ENCODE peak calls at places on chromosomes 1 and 21, in five cellular contexts. One of them, this sample, is unnamed.

GRCh38 chr1:26019641-26020315 is 1.8 kb upstream of the EXTL1 start:
- DNase-seq in mucosa of descending colon: no peak
- DNase-seq in AG10803: peak
- DNase-seq in progenitor cell of endocrine pancreas: no peak
- DNase-seq in lower lobe of right lung: no peak
- DNase-seq in this sample: no peak

GRCh38 chr1:212482352-212483153 is 49.8 kb downstream of the NENF start:
- DNase-seq in lower lobe of right lung: no peak
- DNase-seq in AG10803: no peak
- DNase-seq in mucosa of descending colon: no peak
- DNase-seq in progenitor cell of endocrine pancreas: no peak
- DNase-seq in this sample: no peak

GRCh38 chr1:81801834-81802531 is 1.2 kb downstream of the ADGRL2 start:
- DNase-seq in mucosa of descending colon: peak
- DNase-seq in progenitor cell of endocrine pancreas: peak
- DNase-seq in AG10803: peak
- DNase-seq in lower lobe of right lung: peak
- DNase-seq in this sample: peak

GRCh38 chr1:234149217-234149616 is 224.0 kb upstream of the COA6 start:
- DNase-seq in progenitor cell of endocrine pancreas: no peak
- DNase-seq in mucosa of descending colon: no peak
- DNase-seq in lower lobe of right lung: no peak
- DNase-seq in AG10803: peak
- DNase-seq in this sample: no peak

GRCh38 chr1:63885899-63886298 is 112.1 kb downstream of the ROR1 start:
- DNase-seq in lower lobe of right lung: no peak
- DNase-seq in progenitor cell of endocrine pancreas: no peak
- DNase-seq in mucosa of descending colon: no peak
- DNase-seq in AG10803: no peak
- DNase-seq in this sample: no peak

GRCh38 chr1:11519629-11520031 is 40.7 kb downstream of the DISP3 start:
- DNase-seq in progenitor cell of endocrine pancreas: no peak
- DNase-seq in mucosa of descending colon: no peak
- DNase-seq in lower lobe of right lung: no peak
- DNase-seq in AG10803: no peak
- DNase-seq in this sample: no peak

GRCh38 chr1:210624722-210625121 is 296.0 kb downstream of the HHAT start:
- DNase-seq in progenitor cell of endocrine pancreas: no peak
- DNase-seq in AG10803: no peak
- DNase-seq in lower lobe of right lung: no peak
- DNase-seq in mucosa of descending colon: no peak
- DNase-seq in this sample: no peak

GRCh38 chr1:31524196-31524967 is 51.9 kb upstream of the TINAGL1 start:
- DNase-seq in AG10803: no peak
- DNase-seq in lower lobe of right lung: peak
- DNase-seq in progenitor cell of endocrine pancreas: no peak
- DNase-seq in mucosa of descending colon: no peak
- DNase-seq in this sample: no peak

GRCh38 chr1:151711044-151711800 is 5.4 kb downstream of the CELF3 start:
- DNase-seq in AG10803: no peak
- DNase-seq in progenitor cell of endocrine pancreas: no peak
- DNase-seq in mucosa of descending colon: no peak
- DNase-seq in lower lobe of right lung: no peak
- DNase-seq in this sample: no peak

GRCh38 chr1:21090460-21090859 is 86.2 kb downstream of the EIF4G3 start:
- DNase-seq in lower lobe of right lung: no peak
- DNase-seq in progenitor cell of endocrine pancreas: no peak
- DNase-seq in AG10803: no peak
- DNase-seq in mucosa of descending colon: no peak
- DNase-seq in this sample: no peak

GRCh38 chr1:199124351-199124750 is 485.5 kb downstream of the PTPRC start:
- DNase-seq in AG10803: no peak
- DNase-seq in progenitor cell of endocrine pancreas: no peak
- DNase-seq in mucosa of descending colon: no peak
- DNase-seq in lower lobe of right lung: no peak
- DNase-seq in this sample: no peak

GRCh38 chr21:44288251-44289110 is 2.8 kb downstream of the AIRE start:
- DNase-seq in progenitor cell of endocrine pancreas: no peak
- DNase-seq in mucosa of descending colon: no peak
- DNase-seq in lower lobe of right lung: no peak
- DNase-seq in AG10803: no peak
- DNase-seq in this sample: no peak

GRCh38 chr21:44078411-44078981 is 28.7 kb upstream of the PWP2 start:
- DNase-seq in AG10803: no peak
- DNase-seq in lower lobe of right lung: no peak
- DNase-seq in mucosa of descending colon: no peak
- DNase-seq in progenitor cell of endocrine pancreas: no peak
- DNase-seq in this sample: no peak

GRCh38 chr1:185260611-185261010 is 56.4 kb downstream of the IVNS1ABP start:
- DNase-seq in progenitor cell of endocrine pancreas: no peak
- DNase-seq in mucosa of descending colon: no peak
- DNase-seq in lower lobe of right lung: no peak
- DNase-seq in AG10803: no peak
- DNase-seq in this sample: no peak

GRCh38 chr1:224726783-224727182 is 110.7 kb downstream of the CNIH3 start:
- DNase-seq in AG10803: peak
- DNase-seq in mucosa of descending colon: peak
- DNase-seq in lower lobe of right lung: peak
- DNase-seq in progenitor cell of endocrine pancreas: no peak
- DNase-seq in this sample: no peak

GRCh38 chr1:30437059-30437576 is 286.3 kb downstream of the MATN1 start:
- DNase-seq in AG10803: no peak
- DNase-seq in lower lobe of right lung: no peak
- DNase-seq in mucosa of descending colon: no peak
- DNase-seq in progenitor cell of endocrine pancreas: no peak
- DNase-seq in this sample: peak

GRCh38 chr1:156096640-156097391 is 14.6 kb upstream of the MEX3A start:
- DNase-seq in lower lobe of right lung: peak
- DNase-seq in mucosa of descending colon: peak
- DNase-seq in progenitor cell of endocrine pancreas: peak
- DNase-seq in AG10803: peak
- DNase-seq in this sample: peak

GRCh38 chr1:31487894-31488293 is 74.9 kb downstream of the SERINC2 start:
- DNase-seq in AG10803: no peak
- DNase-seq in lower lobe of right lung: no peak
- DNase-seq in mucosa of descending colon: no peak
- DNase-seq in progenitor cell of endocrine pancreas: no peak
- DNase-seq in this sample: no peak

GRCh38 chr1:17220287-17220686 is 15.4 kb downstream of the PADI1 start:
- DNase-seq in mucosa of descending colon: no peak
- DNase-seq in progenitor cell of endocrine pancreas: no peak
- DNase-seq in AG10803: no peak
- DNase-seq in lower lobe of right lung: no peak
- DNase-seq in this sample: no peak

DNA sequence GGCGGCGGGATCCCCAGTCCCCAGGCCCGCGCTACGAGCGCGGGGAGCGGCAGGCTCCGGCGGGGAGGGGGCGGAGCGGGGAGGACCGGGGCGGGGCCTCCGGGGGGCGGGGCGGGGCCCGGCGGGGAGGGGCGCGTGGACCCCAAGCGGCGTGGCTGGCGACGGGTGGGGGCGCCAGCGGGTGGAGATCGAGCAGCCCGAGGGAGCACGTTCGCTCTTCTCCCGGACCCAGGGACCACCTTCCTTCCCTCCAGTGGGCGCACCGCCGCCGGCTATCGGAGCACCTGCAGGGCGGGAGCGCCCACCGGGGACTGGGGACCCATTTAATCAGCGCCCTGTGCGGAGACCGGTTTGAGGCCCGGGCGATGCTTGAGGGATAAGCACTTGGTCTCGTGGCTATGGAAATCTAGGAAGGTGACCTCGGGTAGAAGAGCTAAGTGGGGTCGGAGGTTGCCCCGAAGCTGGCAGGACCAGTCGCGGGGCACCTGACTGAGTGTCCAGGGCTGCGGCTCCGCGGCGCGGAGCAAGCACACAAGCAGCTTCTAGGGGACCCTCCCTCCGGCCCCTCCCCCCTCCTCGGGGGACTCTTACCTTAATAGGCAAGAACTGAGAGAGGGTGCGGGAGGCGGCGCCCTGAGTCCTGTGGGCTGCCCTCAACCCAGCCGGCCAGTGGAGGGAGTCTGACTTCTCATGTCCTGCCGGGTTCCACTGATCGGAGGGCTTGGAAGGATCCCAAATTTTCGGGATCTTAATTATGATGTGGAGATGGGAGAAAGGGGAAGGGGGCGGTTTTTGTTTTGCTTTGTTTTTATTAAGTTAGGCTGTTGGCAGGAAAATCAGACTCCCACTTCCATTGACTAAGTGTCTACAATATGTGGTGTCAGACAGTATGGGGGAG is at the start of gene TSPAN2:
- DNase-seq in AG10803: peak
- DNase-seq in mucosa of descending colon: peak
- DNase-seq in lower lobe of right lung: peak
- DNase-seq in progenitor cell of endocrine pancreas: peak
- DNase-seq in this sample: peak
- TF ChIP-seq CTCF in AG10803: peak
- TF ChIP-seq CTCF in mucosa of descending colon: no peak
- TF ChIP-seq CTCF in lower lobe of right lung: peak
- TF ChIP-seq CTCF in progenitor cell of endocrine pancreas: peak
- TF ChIP-seq CTCF in this sample: no peak

GRCh38 chr1:222654849-222655248 is 37.0 kb downstream of the MIA3 start:
- DNase-seq in mucosa of descending colon: peak
- DNase-seq in AG10803: peak
- DNase-seq in progenitor cell of endocrine pancreas: no peak
- DNase-seq in lower lobe of right lung: peak
- DNase-seq in this sample: no peak
- TF ChIP-seq CTCF in mucosa of descending colon: no peak
- TF ChIP-seq CTCF in AG10803: no peak
- TF ChIP-seq CTCF in progenitor cell of endocrine pancreas: no peak
- TF ChIP-seq CTCF in lower lobe of right lung: no peak
- TF ChIP-seq CTCF in this sample: no peak

GRCh38 chr1:150160964-150161626 is 11.4 kb downstream of the PLEKHO1 start:
- DNase-seq in mucosa of descending colon: no peak
- DNase-seq in lower lobe of right lung: no peak
- DNase-seq in progenitor cell of endocrine pancreas: no peak
- DNase-seq in AG10803: no peak
- DNase-seq in this sample: no peak

GRCh38 chr1:150162862-150163706 is 13.4 kb downstream of the PLEKHO1 start:
- DNase-seq in mucosa of descending colon: peak
- DNase-seq in progenitor cell of endocrine pancreas: peak
- DNase-seq in AG10803: peak
- DNase-seq in lower lobe of right lung: peak
- DNase-seq in this sample: peak

GRCh38 chr1:150164224-150164623 is 14.5 kb downstream of the PLEKHO1 start:
- DNase-seq in lower lobe of right lung: peak
- DNase-seq in AG10803: no peak
- DNase-seq in progenitor cell of endocrine pancreas: no peak
- DNase-seq in mucosa of descending colon: no peak
- DNase-seq in this sample: no peak

GRCh38 chr1:150162582-150162861 is 12.8 kb downstream of the PLEKHO1 start:
- DNase-seq in lower lobe of right lung: no peak
- DNase-seq in AG10803: no peak
- DNase-seq in mucosa of descending colon: no peak
- DNase-seq in progenitor cell of endocrine pancreas: no peak
- DNase-seq in this sample: no peak

DNA sequence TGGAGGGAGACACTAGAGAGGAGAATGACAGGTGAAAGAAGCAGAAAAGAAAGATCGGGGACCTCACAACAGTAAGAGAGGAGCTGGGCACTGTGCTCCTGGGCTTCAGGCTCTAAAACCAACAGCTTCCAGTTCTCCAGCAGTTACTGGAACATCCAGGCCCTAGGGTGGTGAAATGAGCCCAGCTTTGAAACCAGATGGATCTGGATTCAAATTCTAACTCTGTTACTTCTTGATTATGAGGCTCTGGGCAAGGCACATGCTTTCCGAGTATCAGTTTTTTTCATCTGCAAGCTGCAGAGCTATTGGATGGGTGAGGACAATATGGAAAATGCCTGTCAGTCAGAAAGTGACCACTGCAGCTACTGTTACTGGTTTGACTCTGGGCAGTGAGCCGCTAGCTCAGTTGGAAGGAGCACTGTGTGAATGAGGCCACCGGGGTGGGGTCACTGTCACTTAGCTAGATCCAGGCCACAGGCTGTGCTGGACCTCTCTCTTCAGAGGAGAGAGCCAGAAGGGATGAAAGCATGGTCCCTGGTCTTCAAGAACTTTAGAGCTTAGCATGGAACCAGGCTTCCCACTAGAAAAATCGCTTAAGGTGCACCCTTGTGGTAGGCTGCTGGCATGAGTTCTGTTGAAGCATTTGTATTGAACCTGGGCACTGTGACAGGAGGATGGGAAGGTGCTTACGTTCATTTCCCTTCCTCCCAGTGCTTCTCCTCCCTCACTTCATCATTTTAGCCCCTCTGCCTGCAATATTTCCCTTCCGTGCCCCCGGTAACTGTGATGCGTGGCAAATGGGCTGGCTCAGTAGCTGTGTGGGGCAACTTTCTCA is 12.2 kb downstream of the PLEKHO1 start:
- DNase-seq in mucosa of descending colon: no peak
- DNase-seq in lower lobe of right lung: no peak
- DNase-seq in AG10803: no peak
- DNase-seq in progenitor cell of endocrine pancreas: no peak
- DNase-seq in this sample: no peak
- TF ChIP-seq CTCF in mucosa of descending colon: no peak
- TF ChIP-seq CTCF in lower lobe of right lung: no peak
- TF ChIP-seq CTCF in AG10803: no peak
- TF ChIP-seq CTCF in progenitor cell of endocrine pancreas: no peak
- TF ChIP-seq CTCF in this sample: no peak

GRCh38 chr21:34242973-34243372 is 120.8 kb upstream of the KCNE2 start:
- DNase-seq in progenitor cell of endocrine pancreas: no peak
- DNase-seq in mucosa of descending colon: no peak
- DNase-seq in lower lobe of right lung: no peak
- DNase-seq in AG10803: no peak
- DNase-seq in this sample: no peak

DNA sequence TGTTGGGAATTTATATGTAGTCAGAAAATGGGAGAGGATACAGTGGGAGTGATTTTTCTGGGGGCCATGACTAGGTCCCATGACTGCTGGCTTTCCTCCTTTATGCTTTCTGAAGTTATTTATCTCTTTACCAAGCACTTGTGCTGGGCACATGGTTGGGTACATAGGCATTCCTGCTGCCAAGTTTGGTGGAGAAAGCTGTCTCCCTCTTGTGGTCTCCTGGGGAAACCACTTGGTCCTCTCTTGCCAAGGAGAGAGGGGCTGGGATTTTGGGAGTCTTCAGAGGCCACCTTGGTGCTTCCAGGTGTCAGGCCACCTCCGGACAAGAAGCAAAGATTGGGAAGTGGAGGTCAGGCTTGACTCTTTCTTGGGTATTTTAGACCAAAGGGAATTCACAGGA is 120.2 kb upstream of the KCNE2 start:
- DNase-seq in progenitor cell of endocrine pancreas: no peak
- DNase-seq in AG10803: peak
- DNase-seq in mucosa of descending colon: peak
- DNase-seq in lower lobe of right lung: no peak
- DNase-seq in this sample: no peak
- TF ChIP-seq CTCF in progenitor cell of endocrine pancreas: peak
- TF ChIP-seq CTCF in AG10803: peak
- TF ChIP-seq CTCF in mucosa of descending colon: peak
- TF ChIP-seq CTCF in lower lobe of right lung: peak
- TF ChIP-seq CTCF in this sample: no peak